ENCODE peak calls at places on chromosomes 3 and 15, in nine cellular contexts. S is left ventricle myocardium superior; W is gastroesophageal sphincter; X is T-cell; N is right lobe of liver; U is naive thymus-derived CD4-positive, alpha-beta T cell; V is left lung; Q is A549; A is stimulated activated effector memory CD8-positive, alpha-beta T cell treated with anti-CD3 and anti-CD28 coated beads, Interleukin-12 subunit alpha, Interleukin-12 subunit beta, amount 100 ng/mL, for 72 hours. P is an unnamed sample.

GRCh38 chr3:23590424-23590823 is 215.3 kb upstream of the UBE2E1 start:
- ATAC-seq in A (no peak), Q (no peak), V (no peak), N (no peak), W (no peak), X (no peak), S (peak; percentile 30), U (no peak), P (no peak)

GRCh38 chr3:105829879-105830622 is 38.8 kb downstream of the CBLB start:
- ATAC-seq in W (no peak), V (no peak), A (peak; percentile 59), Q (no peak), X (peak; percentile 75), U (peak; percentile 82), N (peak; percentile 42), S (no peak), P (no peak)

GRCh38 chr3:72336821-72337479 is 511.3 kb downstream of the SHQ1 start:
- ATAC-seq in A (no peak), X (peak; percentile 6), U (no peak), Q (no peak), S (peak; percentile 93), W (peak; percentile 92), N (peak; percentile 75), V (peak; percentile 81), P (no peak)

GRCh38 chr15:40380636-40381035 is 1.9 kb upstream of the KNSTRN start:
- ATAC-seq in Q (no peak), U (no peak), S (no peak), A (no peak), V (no peak), W (no peak), X (no peak), N (no peak), P (no peak)

GRCh38 chr3:63931290-63931689 is 19.1 kb upstream of the SCAANT1 start:
- ATAC-seq in W (no peak), Q (no peak), V (no peak), A (no peak), X (no peak), U (no peak), S (no peak), N (no peak), P (no peak)

GRCh38 chr15:51366911-51367310 is 25.5 kb downstream of the GLDN start:
- ATAC-seq in X (no peak), Q (peak; percentile 40), N (no peak), U (no peak), V (peak; percentile 90), S (peak; percentile 81), A (no peak), W (peak; percentile 51), P (no peak)

GRCh38 chr15:65077981-65078352 is 1.4 kb downstream of the KBTBD13 start:
- ATAC-seq in U (peak; percentile 74), Q (peak; percentile 93), V (peak; percentile 73), S (peak; percentile 60), N (peak; percentile 89), W (peak; percentile 75), A (peak; percentile 74), X (peak; percentile 64), P (peak; percentile 62)

GRCh38 chr3:190594171-190594570 is 80.3 kb downstream of the IL1RAP start:
- ATAC-seq in Q (no peak), N (no peak), W (no peak), X (no peak), A (no peak), S (no peak), V (no peak), U (no peak), P (no peak)

GRCh38 chr15:51251591-51251990 is 86.8 kb downstream of the CYP19A1 start:
- ATAC-seq in N (no peak), S (no peak), V (no peak), X (no peak), A (no peak), Q (no peak), U (no peak), W (no peak), P (no peak)

GRCh38 chr3:71309342-71309741 is 274.2 kb downstream of the FOXP1 start:
- ATAC-seq in N (no peak), U (peak; percentile 67), V (no peak), Q (no peak), X (peak; percentile 65), A (peak; percentile 87), W (no peak), S (no peak), P (no peak)

GRCh38 chr3:131403216-131403895 is 21.8 kb downstream of the NUDT16 start:
- ATAC-seq in V (no peak), N (no peak), S (no peak), A (no peak), W (no peak), U (no peak), Q (no peak), X (no peak), P (no peak)

GRCh38 chr3:76129441-76129840 is 344.1 kb upstream of the ZNF717 start:
- ATAC-seq in V (no peak), U (no peak), X (no peak), S (no peak), W (no peak), N (no peak), Q (no peak), A (no peak), P (no peak)

GRCh38 chr15:70585707-70586034 is 177.7 kb downstream of the UACA start:
- ATAC-seq in U (peak; percentile 57), S (peak; percentile 24), V (no peak), Q (peak; percentile 11), W (no peak), X (peak; percentile 52), N (peak; percentile 38), A (peak; percentile 47), P (no peak)

GRCh38 chr3:193016437-193016887 is 98.8 kb upstream of the MB21D2 start:
- ATAC-seq in S (peak; percentile 81), Q (no peak), N (no peak), V (no peak), U (no peak), X (no peak), A (no peak), W (no peak), P (no peak)

GRCh38 chr3:64815195-64815627 is 127.4 kb upstream of the ADAMTS9 start:
- ATAC-seq in X (no peak), N (no peak), V (peak; percentile 60), Q (no peak), A (no peak), S (peak; percentile 89), U (no peak), W (peak; percentile 81), P (no peak)

GRCh38 chr15:62624541-62625399 is 417.8 kb upstream of the TPM1 start:
- ATAC-seq in N (peak; percentile 10), Q (no peak), S (peak; percentile 88), V (peak; percentile 64), W (peak; percentile 86), U (no peak), A (peak; percentile 98), X (no peak), P (peak; percentile 63)